ENCODE peak calls at places on chromosome 1, in seven cellular contexts. One of them, this sample, is unnamed.

GRCh38 chr1:242132446-242132845 is 133.5 kb upstream of the MAP1LC3C start:
- DNase-seq in T-helper 1 cell: no peak
- DNase-seq in retinal pigment epithelial cell: no peak
- DNase-seq in endodermal cell: no peak
- DNase-seq in H9: no peak
- DNase-seq in stimulated activated CD4-positive, alpha-beta T cell treated with anti-CD3 and anti-CD28 coated beads, Interleukin-1b, Interleukin-23, amount 100 ng/mL, for 4 hours: no peak
- DNase-seq in progenitor cell of endocrine pancreas: no peak
- DNase-seq in this sample: no peak

GRCh38 chr1:182617734-182618288 is 13.6 kb upstream of the RGS16 start:
- DNase-seq in endodermal cell: peak; percentile 74
- DNase-seq in T-helper 1 cell: no peak
- DNase-seq in progenitor cell of endocrine pancreas: no peak
- DNase-seq in retinal pigment epithelial cell: no peak
- DNase-seq in stimulated activated CD4-positive, alpha-beta T cell treated with anti-CD3 and anti-CD28 coated beads, Interleukin-1b, Interleukin-23, amount 100 ng/mL, for 4 hours: no peak
- DNase-seq in H9: no peak
- DNase-seq in this sample: no peak

GRCh38 chr1:160096491-160097116 is 1.8 kb downstream of the IGSF8 start:
- DNase-seq in retinal pigment epithelial cell: no peak
- DNase-seq in T-helper 1 cell: no peak
- DNase-seq in progenitor cell of endocrine pancreas: no peak
- DNase-seq in endodermal cell: peak; percentile 57
- DNase-seq in stimulated activated CD4-positive, alpha-beta T cell treated with anti-CD3 and anti-CD28 coated beads, Interleukin-1b, Interleukin-23, amount 100 ng/mL, for 4 hours: no peak
- DNase-seq in H9: no peak
- DNase-seq in this sample: peak; percentile 35

GRCh38 chr1:154848983-154849382 is 21.1 kb downstream of the KCNN3 start:
- DNase-seq in T-helper 1 cell: no peak
- DNase-seq in H9: no peak
- DNase-seq in endodermal cell: no peak
- DNase-seq in stimulated activated CD4-positive, alpha-beta T cell treated with anti-CD3 and anti-CD28 coated beads, Interleukin-1b, Interleukin-23, amount 100 ng/mL, for 4 hours: no peak
- DNase-seq in progenitor cell of endocrine pancreas: no peak
- DNase-seq in retinal pigment epithelial cell: no peak
- DNase-seq in this sample: no peak

GRCh38 chr1:115233598-115233997 is 104.5 kb downstream of the NGF start:
- DNase-seq in endodermal cell: no peak
- DNase-seq in retinal pigment epithelial cell: no peak
- DNase-seq in H9: no peak
- DNase-seq in stimulated activated CD4-positive, alpha-beta T cell treated with anti-CD3 and anti-CD28 coated beads, Interleukin-1b, Interleukin-23, amount 100 ng/mL, for 4 hours: no peak
- DNase-seq in T-helper 1 cell: no peak
- DNase-seq in progenitor cell of endocrine pancreas: no peak
- DNase-seq in this sample: no peak

GRCh38 chr1:173043253-173043652 is 7.5 kb downstream of the TNFSF18 start:
- DNase-seq in retinal pigment epithelial cell: peak; percentile 27
- DNase-seq in H9: no peak
- DNase-seq in endodermal cell: no peak
- DNase-seq in progenitor cell of endocrine pancreas: no peak
- DNase-seq in stimulated activated CD4-positive, alpha-beta T cell treated with anti-CD3 and anti-CD28 coated beads, Interleukin-1b, Interleukin-23, amount 100 ng/mL, for 4 hours: no peak
- DNase-seq in T-helper 1 cell: no peak
- DNase-seq in this sample: no peak

GRCh38 chr1:10304295-10304694 is 93.9 kb downstream of the KIF1B start:
- DNase-seq in H9: no peak
- DNase-seq in endodermal cell: no peak
- DNase-seq in progenitor cell of endocrine pancreas: no peak
- DNase-seq in retinal pigment epithelial cell: no peak
- DNase-seq in T-helper 1 cell: no peak
- DNase-seq in stimulated activated CD4-positive, alpha-beta T cell treated with anti-CD3 and anti-CD28 coated beads, Interleukin-1b, Interleukin-23, amount 100 ng/mL, for 4 hours: no peak
- DNase-seq in this sample: no peak

GRCh38 chr1:1943834-1944570 is 24.9 kb upstream of the TMEM52 start:
- DNase-seq in T-helper 1 cell: peak; percentile 46
- DNase-seq in H9: peak; percentile 83
- DNase-seq in progenitor cell of endocrine pancreas: peak; percentile 72
- DNase-seq in endodermal cell: peak; percentile 91
- DNase-seq in retinal pigment epithelial cell: no peak
- DNase-seq in stimulated activated CD4-positive, alpha-beta T cell treated with anti-CD3 and anti-CD28 coated beads, Interleukin-1b, Interleukin-23, amount 100 ng/mL, for 4 hours: peak; percentile 50
- DNase-seq in this sample: peak; percentile 33

GRCh38 chr1:62367005-62367547 is 47.8 kb upstream of the KANK4 start:
- DNase-seq in T-helper 1 cell: no peak
- DNase-seq in endodermal cell: no peak
- DNase-seq in progenitor cell of endocrine pancreas: no peak
- DNase-seq in stimulated activated CD4-positive, alpha-beta T cell treated with anti-CD3 and anti-CD28 coated beads, Interleukin-1b, Interleukin-23, amount 100 ng/mL, for 4 hours: no peak
- DNase-seq in H9: no peak
- DNase-seq in retinal pigment epithelial cell: no peak
- DNase-seq in this sample: no peak

GRCh38 chr1:11391891-11392290 is 87.1 kb upstream of the DISP3 start:
- DNase-seq in progenitor cell of endocrine pancreas: no peak
- DNase-seq in retinal pigment epithelial cell: no peak
- DNase-seq in T-helper 1 cell: no peak
- DNase-seq in endodermal cell: no peak
- DNase-seq in stimulated activated CD4-positive, alpha-beta T cell treated with anti-CD3 and anti-CD28 coated beads, Interleukin-1b, Interleukin-23, amount 100 ng/mL, for 4 hours: no peak
- DNase-seq in H9: no peak
- DNase-seq in this sample: no peak

GRCh38 chr1:170424346-170424745 is 107.6 kb upstream of the GORAB start:
- DNase-seq in endodermal cell: no peak
- DNase-seq in H9: no peak
- DNase-seq in progenitor cell of endocrine pancreas: no peak
- DNase-seq in T-helper 1 cell: no peak
- DNase-seq in stimulated activated CD4-positive, alpha-beta T cell treated with anti-CD3 and anti-CD28 coated beads, Interleukin-1b, Interleukin-23, amount 100 ng/mL, for 4 hours: no peak
- DNase-seq in retinal pigment epithelial cell: no peak
- DNase-seq in this sample: no peak

GRCh38 chr1:37242501-37242900 is 208.2 kb upstream of the GRIK3 start:
- DNase-seq in endodermal cell: no peak
- DNase-seq in progenitor cell of endocrine pancreas: no peak
- DNase-seq in H9: no peak
- DNase-seq in stimulated activated CD4-positive, alpha-beta T cell treated with anti-CD3 and anti-CD28 coated beads, Interleukin-1b, Interleukin-23, amount 100 ng/mL, for 4 hours: no peak
- DNase-seq in T-helper 1 cell: no peak
- DNase-seq in retinal pigment epithelial cell: no peak
- DNase-seq in this sample: no peak

GRCh38 chr1:115330480-115331013 is 7.5 kb downstream of the NGF start:
- DNase-seq in stimulated activated CD4-positive, alpha-beta T cell treated with anti-CD3 and anti-CD28 coated beads, Interleukin-1b, Interleukin-23, amount 100 ng/mL, for 4 hours: no peak
- DNase-seq in endodermal cell: no peak
- DNase-seq in retinal pigment epithelial cell: peak; percentile 71
- DNase-seq in T-helper 1 cell: no peak
- DNase-seq in progenitor cell of endocrine pancreas: no peak
- DNase-seq in H9: no peak
- DNase-seq in this sample: no peak

GRCh38 chr1:243718893-243719292 is 131.2 kb downstream of the AKT3 start:
- DNase-seq in retinal pigment epithelial cell: peak; percentile 88
- DNase-seq in progenitor cell of endocrine pancreas: no peak
- DNase-seq in H9: no peak
- DNase-seq in endodermal cell: no peak
- DNase-seq in stimulated activated CD4-positive, alpha-beta T cell treated with anti-CD3 and anti-CD28 coated beads, Interleukin-1b, Interleukin-23, amount 100 ng/mL, for 4 hours: no peak
- DNase-seq in T-helper 1 cell: no peak
- DNase-seq in this sample: no peak

GRCh38 chr1:60152886-60153285 is 79.3 kb upstream of the C1orf87 start:
- DNase-seq in endodermal cell: no peak
- DNase-seq in T-helper 1 cell: no peak
- DNase-seq in stimulated activated CD4-positive, alpha-beta T cell treated with anti-CD3 and anti-CD28 coated beads, Interleukin-1b, Interleukin-23, amount 100 ng/mL, for 4 hours: no peak
- DNase-seq in progenitor cell of endocrine pancreas: no peak
- DNase-seq in H9: no peak
- DNase-seq in retinal pigment epithelial cell: no peak
- DNase-seq in this sample: no peak

This sample was measured in CD8-positive, alpha-beta memory T cell.